ENCODE peak calls at places on chromosomes 2 and 18, in nine cellular contexts. One of them, this sample, is unnamed.

GRCh38 chr18:8001711-8002110 is 434.6 kb downstream of the PTPRM start:
- DNase-seq in breast epithelium: no peak
- DNase-seq in heart left ventricle: no peak
- DNase-seq in prostate gland: no peak
- DNase-seq in spleen: no peak
- DNase-seq in HCT116: no peak
- DNase-seq in testis: no peak
- DNase-seq in uterus: no peak
- DNase-seq in K562: no peak
- DNase-seq in this sample: no peak

GRCh38 chr2:201952212-201952611 is 81.4 kb upstream of the FZD7 start:
- DNase-seq in breast epithelium: no peak
- DNase-seq in heart left ventricle: no peak
- DNase-seq in prostate gland: no peak
- DNase-seq in spleen: no peak
- DNase-seq in HCT116: no peak
- DNase-seq in testis: no peak
- DNase-seq in uterus: no peak
- DNase-seq in K562: no peak
- DNase-seq in this sample: no peak

GRCh38 chr2:37000273-37000780 is 34.0 kb upstream of the STRN start:
- DNase-seq in breast epithelium: no peak
- DNase-seq in heart left ventricle: no peak
- DNase-seq in prostate gland: no peak
- DNase-seq in spleen: no peak
- DNase-seq in HCT116: no peak
- DNase-seq in testis: no peak
- DNase-seq in uterus: no peak
- DNase-seq in K562: no peak
- DNase-seq in this sample: no peak

GRCh38 chr2:223247136-223247535 is 195.1 kb downstream of the KCNE4 start:
- DNase-seq in breast epithelium: no peak
- DNase-seq in heart left ventricle: no peak
- DNase-seq in prostate gland: no peak
- DNase-seq in spleen: no peak
- DNase-seq in HCT116: peak; percentile 28
- DNase-seq in testis: peak; percentile 26
- DNase-seq in uterus: no peak
- DNase-seq in K562: peak; percentile 15
- DNase-seq in this sample: no peak

GRCh38 chr2:31070339-31070738 is 67.9 kb downstream of the GALNT14 start:
- DNase-seq in breast epithelium: no peak
- DNase-seq in heart left ventricle: no peak
- DNase-seq in prostate gland: no peak
- DNase-seq in spleen: no peak
- DNase-seq in HCT116: no peak
- DNase-seq in testis: no peak
- DNase-seq in uterus: no peak
- DNase-seq in K562: no peak
- DNase-seq in this sample: no peak

GRCh38 chr2:192267484-192267883 is 72.8 kb upstream of the TMEFF2 start:
- DNase-seq in breast epithelium: no peak
- DNase-seq in heart left ventricle: no peak
- DNase-seq in prostate gland: no peak
- DNase-seq in spleen: no peak
- DNase-seq in HCT116: no peak
- DNase-seq in testis: no peak
- DNase-seq in uterus: no peak
- DNase-seq in K562: no peak
- DNase-seq in this sample: no peak

GRCh38 chr2:171482877-171483276 is 39.4 kb upstream of the CYBRD1 start:
- DNase-seq in breast epithelium: no peak
- DNase-seq in heart left ventricle: no peak
- DNase-seq in prostate gland: no peak
- DNase-seq in spleen: no peak
- DNase-seq in HCT116: no peak
- DNase-seq in testis: no peak
- DNase-seq in uterus: no peak
- DNase-seq in K562: no peak
- DNase-seq in this sample: no peak

GRCh38 chr2:12728221-12728777 is 11.6 kb downstream of the TRIB2 start:
- DNase-seq in breast epithelium: no peak
- DNase-seq in heart left ventricle: no peak
- DNase-seq in prostate gland: no peak
- DNase-seq in spleen: peak; percentile 87
- DNase-seq in HCT116: no peak
- DNase-seq in testis: no peak
- DNase-seq in uterus: no peak
- DNase-seq in K562: no peak
- DNase-seq in this sample: no peak

GRCh38 chr2:219613671-219614070 is 13.8 kb upstream of the SLC4A3 start:
- DNase-seq in breast epithelium: no peak
- DNase-seq in heart left ventricle: no peak
- DNase-seq in prostate gland: no peak
- DNase-seq in spleen: peak; percentile 66
- DNase-seq in HCT116: no peak
- DNase-seq in testis: no peak
- DNase-seq in uterus: no peak
- DNase-seq in K562: no peak
- DNase-seq in this sample: no peak

GRCh38 chr2:46800218-46800617 is 115.4 kb downstream of the MCFD2 start:
- DNase-seq in breast epithelium: no peak
- DNase-seq in heart left ventricle: no peak
- DNase-seq in prostate gland: no peak
- DNase-seq in spleen: no peak
- DNase-seq in HCT116: no peak
- DNase-seq in testis: no peak
- DNase-seq in uterus: no peak
- DNase-seq in K562: no peak
- DNase-seq in this sample: no peak

GRCh38 chr2:20444993-20445910 is 1.6 kb upstream of the RHOB start:
- DNase-seq in breast epithelium: no peak
- DNase-seq in heart left ventricle: no peak
- DNase-seq in prostate gland: no peak
- DNase-seq in spleen: peak; percentile 44
- DNase-seq in HCT116: no peak
- DNase-seq in testis: no peak
- DNase-seq in uterus: no peak
- DNase-seq in K562: no peak
- DNase-seq in this sample: peak; percentile 43

GRCh38 chr2:191178806-191179514 is 28.2 kb upstream of the STAT4 start:
- DNase-seq in breast epithelium: peak; percentile 57
- DNase-seq in heart left ventricle: peak; percentile 63
- DNase-seq in prostate gland: no peak
- DNase-seq in spleen: no peak
- DNase-seq in HCT116: no peak
- DNase-seq in testis: no peak
- DNase-seq in uterus: no peak
- DNase-seq in K562: no peak
- DNase-seq in this sample: no peak

GRCh38 chr18:62545098-62545497 is 22.3 kb downstream of the ZCCHC2 start:
- DNase-seq in breast epithelium: no peak
- DNase-seq in heart left ventricle: peak; percentile 29
- DNase-seq in prostate gland: no peak
- DNase-seq in spleen: no peak
- DNase-seq in HCT116: no peak
- DNase-seq in testis: no peak
- DNase-seq in uterus: no peak
- DNase-seq in K562: no peak
- DNase-seq in this sample: no peak

GRCh38 chr2:226256709-226257401 is 542.8 kb downstream of the IRS1 start:
- DNase-seq in breast epithelium: no peak
- DNase-seq in heart left ventricle: no peak
- DNase-seq in prostate gland: no peak
- DNase-seq in spleen: no peak
- DNase-seq in HCT116: no peak
- DNase-seq in testis: no peak
- DNase-seq in uterus: peak; percentile 27
- DNase-seq in K562: no peak
- DNase-seq in this sample: no peak

GRCh38 chr2:29115797-29116781 is 874 bp downstream of the CLIP4 start:
- DNase-seq in breast epithelium: no peak
- DNase-seq in heart left ventricle: peak; percentile 54
- DNase-seq in prostate gland: peak; percentile 72
- DNase-seq in spleen: peak; percentile 89
- DNase-seq in HCT116: no peak
- DNase-seq in testis: peak; percentile 78
- DNase-seq in uterus: peak; percentile 65
- DNase-seq in K562: no peak
- DNase-seq in this sample: peak; percentile 86

GRCh38 chr2:234873828-234874173 is 78.0 kb upstream of the SH3BP4 start:
- DNase-seq in breast epithelium: no peak
- DNase-seq in heart left ventricle: peak; percentile 56
- DNase-seq in prostate gland: no peak
- DNase-seq in spleen: no peak
- DNase-seq in HCT116: no peak
- DNase-seq in testis: no peak
- DNase-seq in uterus: peak; percentile 29
- DNase-seq in K562: no peak
- DNase-seq in this sample: no peak

DNA sequence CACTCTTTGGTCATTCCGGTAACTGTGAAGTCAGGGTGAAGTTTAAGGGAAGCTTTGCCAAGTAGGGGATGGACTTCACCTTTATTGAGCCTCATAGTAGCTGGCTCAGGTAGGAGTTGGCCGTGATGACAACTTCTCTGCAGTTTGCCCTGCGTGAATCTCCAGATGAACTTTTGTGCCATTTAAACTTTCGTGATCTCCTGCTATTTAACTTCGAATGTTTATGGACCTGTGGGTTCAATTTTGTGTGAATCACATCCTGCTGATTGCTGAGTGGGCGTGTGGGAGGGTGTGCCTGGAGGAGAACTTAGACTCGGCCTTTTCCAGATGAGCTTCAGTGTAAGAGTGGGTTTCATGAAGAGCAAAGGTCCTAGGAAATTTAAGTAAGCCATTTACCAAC is 4.2 kb downstream of the UGT1A1 start:
- DNase-seq in breast epithelium: no peak
- DNase-seq in heart left ventricle: no peak
- DNase-seq in prostate gland: no peak
- DNase-seq in spleen: no peak
- DNase-seq in HCT116: no peak
- DNase-seq in testis: no peak
- DNase-seq in uterus: no peak
- DNase-seq in K562: no peak
- DNase-seq in this sample: peak; percentile 80
- TF ChIP-seq POLR2A in breast epithelium: no peak
- TF ChIP-seq POLR2A in heart left ventricle: no peak
- TF ChIP-seq POLR2A in prostate gland: no peak
- TF ChIP-seq POLR2A in spleen: no peak
- TF ChIP-seq POLR2A in HCT116: no peak
- TF ChIP-seq POLR2A in testis: no peak
- TF ChIP-seq POLR2A in uterus: no peak
- TF ChIP-seq POLR2A in K562: no peak
- TF ChIP-seq POLR2A in this sample: peak; percentile 20

GRCh38 chr2:112916625-112917024 is 5.7 kb downstream of the IL37 start:
- DNase-seq in breast epithelium: no peak
- DNase-seq in heart left ventricle: no peak
- DNase-seq in prostate gland: no peak
- DNase-seq in spleen: no peak
- DNase-seq in HCT116: no peak
- DNase-seq in testis: no peak
- DNase-seq in uterus: no peak
- DNase-seq in K562: no peak
- DNase-seq in this sample: no peak
- H3K36me3 ChIP-seq in breast epithelium: no peaks in the 10 kb centered on the region
- H3K36me3 ChIP-seq in heart left ventricle: no peaks in the 10 kb centered on the region
- H3K36me3 ChIP-seq in prostate gland: no peaks in the 10 kb centered on the region
- H3K36me3 ChIP-seq in spleen: no peaks in the 10 kb centered on the region
- H3K36me3 ChIP-seq in HCT116: no peaks in the 10 kb centered on the region
- H3K36me3 ChIP-seq in testis: no peaks in the 10 kb centered on the region
- H3K36me3 ChIP-seq in uterus: no peaks in the 10 kb centered on the region
- H3K36me3 ChIP-seq in K562: no peaks in the 10 kb centered on the region
- H3K36me3 ChIP-seq in this sample: no peaks in the 10 kb centered on the region

GRCh38 chr18:673317-673716 is 15.9 kb downstream of the TYMS start:
- DNase-seq in breast epithelium: no peak
- DNase-seq in heart left ventricle: no peak
- DNase-seq in prostate gland: no peak
- DNase-seq in spleen: no peak
- DNase-seq in HCT116: no peak
- DNase-seq in testis: no peak
- DNase-seq in uterus: no peak
- DNase-seq in K562: no peak
- DNase-seq in this sample: no peak

GRCh38 chr18:676747-677544 is 19.5 kb downstream of the TYMS start:
- DNase-seq in breast epithelium: no peak
- DNase-seq in heart left ventricle: no peak
- DNase-seq in prostate gland: no peak
- DNase-seq in spleen: no peak
- DNase-seq in HCT116: no peak
- DNase-seq in testis: no peak
- DNase-seq in uterus: no peak
- DNase-seq in K562: no peak
- DNase-seq in this sample: no peak

GRCh38 chr18:673769-674168 is 16.3 kb downstream of the TYMS start:
- DNase-seq in breast epithelium: no peak
- DNase-seq in heart left ventricle: no peak
- DNase-seq in prostate gland: no peak
- DNase-seq in spleen: no peak
- DNase-seq in HCT116: no peak
- DNase-seq in testis: no peak
- DNase-seq in uterus: no peak
- DNase-seq in K562: no peak
- DNase-seq in this sample: no peak

GRCh38 chr18:676069-676468 is 18.6 kb downstream of the TYMS start:
- DNase-seq in breast epithelium: no peak
- DNase-seq in heart left ventricle: peak; percentile 31
- DNase-seq in prostate gland: no peak
- DNase-seq in spleen: no peak
- DNase-seq in HCT116: no peak
- DNase-seq in testis: no peak
- DNase-seq in uterus: no peak
- DNase-seq in K562: no peak
- DNase-seq in this sample: no peak

DNA sequence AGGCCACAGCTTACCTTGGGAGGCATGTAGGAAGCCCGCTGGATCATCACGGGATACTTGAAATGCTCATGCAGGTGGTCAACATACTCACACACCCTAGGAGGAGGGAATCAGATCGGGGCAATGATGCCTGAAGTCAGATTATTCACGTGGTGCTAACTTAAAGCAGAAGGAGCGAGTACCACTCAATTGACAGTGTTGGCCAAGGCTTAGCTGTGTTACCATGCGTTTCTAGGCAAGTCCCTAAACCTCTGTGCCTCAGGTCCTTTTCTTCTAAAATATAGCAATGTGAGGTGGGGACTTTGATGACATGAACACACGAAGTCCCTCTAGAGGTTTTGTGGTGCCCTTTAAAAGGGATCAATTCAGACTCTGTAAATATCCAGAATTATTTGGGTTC is 17.9 kb downstream of the TYMS start:
- DNase-seq in breast epithelium: no peak
- DNase-seq in heart left ventricle: no peak
- DNase-seq in prostate gland: no peak
- DNase-seq in spleen: no peak
- DNase-seq in HCT116: no peak
- DNase-seq in testis: no peak
- DNase-seq in uterus: no peak
- DNase-seq in K562: no peak
- DNase-seq in this sample: no peak
- TF ChIP-seq POLR2A in breast epithelium: no peak
- TF ChIP-seq POLR2A in heart left ventricle: no peak
- TF ChIP-seq POLR2A in prostate gland: no peak
- TF ChIP-seq POLR2A in spleen: no peak
- TF ChIP-seq POLR2A in HCT116: no peak
- TF ChIP-seq POLR2A in testis: no peak
- TF ChIP-seq POLR2A in uterus: no peak
- TF ChIP-seq POLR2A in K562: peak; percentile 15
- TF ChIP-seq POLR2A in this sample: no peak

GRCh38 chr2:108776475-108776874 is 10.1 kb upstream of the CCDC138 start:
- DNase-seq in breast epithelium: no peak
- DNase-seq in heart left ventricle: no peak
- DNase-seq in prostate gland: no peak
- DNase-seq in spleen: no peak
- DNase-seq in HCT116: no peak
- DNase-seq in testis: no peak
- DNase-seq in uterus: no peak
- DNase-seq in K562: no peak
- DNase-seq in this sample: no peak
- H3K36me3 ChIP-seq in breast epithelium: no peaks in the 10 kb centered on the region
- H3K36me3 ChIP-seq in heart left ventricle: peaks cover 97% of the 10 kb centered on the region
- H3K36me3 ChIP-seq in prostate gland: no peaks in the 10 kb centered on the region
- H3K36me3 ChIP-seq in spleen: peaks cover 100% of the 10 kb centered on the region
- H3K36me3 ChIP-seq in HCT116: peaks cover 37% of the 10 kb centered on the region
- H3K36me3 ChIP-seq in testis: no peaks in the 10 kb centered on the region
- H3K36me3 ChIP-seq in uterus: peaks cover 1% of the 10 kb centered on the region
- H3K36me3 ChIP-seq in K562: peaks cover 82% of the 10 kb centered on the region
- H3K36me3 ChIP-seq in this sample: no peaks in the 10 kb centered on the region